ENCODE peak calls at places on chromosomes 12 and 14, in seven cellular contexts. G is endodermal cell; U is prostate gland; L is mesenchymal stem cell; O is right lobe of liver; S is CD8-positive, alpha-beta memory T cell; F is uterus. B is an unnamed sample. For H3K4me1 and H3K9me3, the result is how much of the 10 kb centered on the place peaks cover.

GRCh38 chr12:27779416-27779815 is 617 bp upstream of the KLHL42 start:
- DNase-seq in G (peak), U (peak), L (peak), O (no peak), S (no peak), F (peak), B (no peak)

GRCh38 chr12:46153267-46153872 is 115.5 kb downstream of the SLC38A1 start:
- DNase-seq in G (no peak), U (no peak), L (peak), O (no peak), S (no peak), F (no peak), B (no peak)

GRCh38 chr12:131726-132465 is 65.3 kb downstream of the IQSEC3 start:
- DNase-seq in G (no peak), U (no peak), L (no peak), O (no peak), S (no peak), F (no peak), B (no peak)

GRCh38 chr12:20493924-20494323 is 125.6 kb downstream of the PDE3A start:
- DNase-seq in G (no peak), U (no peak), L (no peak), O (no peak), S (no peak), F (no peak), B (no peak)

GRCh38 chr12:50961708-50962107 is 9.4 kb downstream of the HIGD1C start:
- DNase-seq in G (no peak), U (no peak), L (peak), O (no peak), S (no peak), F (no peak), B (no peak)

GRCh38 chr12:26845984-26846383 is 13.0 kb upstream of the ITPR2 start:
- DNase-seq in G (no peak), U (no peak), L (peak), O (no peak), S (no peak), F (peak), B (no peak)

GRCh38 chr14:104442611-104443390 is 136.8 kb upstream of the C14orf180 start:
- DNase-seq in G (peak), U (peak), L (no peak), O (no peak), S (no peak), F (no peak), B (peak)

GRCh38 chr14:87690076-87690661 is 302.8 kb downstream of the GALC start:
- DNase-seq in G (peak), U (no peak), L (no peak), O (no peak), S (no peak), F (no peak), B (no peak)

GRCh38 chr12:44247588-44247987 is 411.7 kb downstream of the TMEM117 start:
- DNase-seq in G (peak), U (no peak), L (no peak), O (no peak), S (no peak), F (no peak), B (no peak)

GRCh38 chr12:99053599-99054362 is 408.7 kb downstream of the APAF1 start:
- DNase-seq in G (no peak), U (no peak), L (no peak), O (no peak), S (no peak), F (no peak), B (no peak)

GRCh38 chr12:13613297-13613696 is 368.1 kb downstream of the GRIN2B start:
- DNase-seq in G (peak), U (no peak), L (no peak), O (no peak), S (no peak), F (no peak), B (no peak)

GRCh38 chr14:61152851-61153364 is 128.2 kb downstream of the TMEM30B start:
- DNase-seq in G (no peak), U (no peak), L (no peak), O (no peak), S (no peak), F (no peak), B (no peak)

GRCh38 chr14:52563120-52563519 is 10.5 kb downstream of the GPR137C start:
- DNase-seq in G (no peak), U (no peak), L (peak), O (no peak), S (no peak), F (no peak), B (no peak)

GRCh38 chr14:96109956-96110355 is 70.8 kb downstream of the C14orf132 start:
- DNase-seq in G (no peak), U (no peak), L (no peak), O (no peak), S (no peak), F (no peak), B (no peak)

GRCh38 chr14:57390037-57390805 is at the start of gene NAA30:
- DNase-seq in G (peak), U (peak), L (peak), O (peak), S (peak), F (peak), B (peak)

GRCh38 chr14:52767058-52767833 is 24.2 kb downstream of the GNPNAT1 start:
- DNase-seq in G (no peak), U (no peak), L (no peak), O (no peak), S (no peak), F (no peak), B (no peak)

GRCh38 chr14:100545359-100545758 is 41.9 kb downstream of the BEGAIN start:
- DNase-seq in G (no peak), U (no peak), L (no peak), O (no peak), S (no peak), F (no peak), B (no peak)
- H3K4me1 ChIP-seq in G (under half), U (under half), L (under half), O (under half), S (under half), F (under half), B (under half)

DNA sequence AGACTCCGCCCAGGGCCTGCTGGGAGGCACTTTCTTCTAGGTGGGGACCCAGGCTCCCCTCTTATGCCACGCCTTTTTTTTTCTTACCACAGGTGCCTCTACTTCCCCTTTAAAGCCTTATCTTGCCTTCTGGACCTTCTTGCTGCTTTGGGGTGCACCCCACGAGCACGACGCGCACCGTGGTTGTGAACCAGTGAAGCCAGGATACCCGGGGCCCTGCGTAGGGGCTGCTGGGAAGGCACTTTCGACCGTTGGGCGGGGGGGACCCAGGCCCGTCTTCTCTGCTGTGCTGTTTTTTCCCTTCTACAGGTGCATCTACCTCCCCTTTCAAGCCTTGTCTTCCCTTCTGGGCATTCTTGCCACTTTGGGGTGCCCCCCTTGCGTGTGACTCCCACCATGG is 305.4 kb downstream of the ALG10 start:
- DNase-seq in G (no peak), U (no peak), L (no peak), O (no peak), S (no peak), F (no peak), B (no peak)
- H3K9me3 ChIP-seq in G (half or more), U (under half), L (under half), O (under half), S (under half), F (under half), B (under half)

GRCh38 chr12:52141306-52141705 is 50.5 kb downstream of the KRT80 start:
- DNase-seq in G (peak), U (no peak), L (no peak), O (no peak), S (peak), F (no peak), B (no peak)
- H3K4me1 ChIP-seq in G (under half), U (under half), L (under half), O (under half), S (under half), F (under half), B (under half)

GRCh38 chr12:34406228-34406995 is 384.1 kb downstream of the ALG10 start:
- DNase-seq in G (peak), U (no peak), L (no peak), O (peak), S (peak), F (peak), B (no peak)

GRCh38 chr12:34404377-34405285 is 382.3 kb downstream of the ALG10 start:
- DNase-seq in G (peak), U (peak), L (no peak), O (peak), S (peak), F (peak), B (peak)

GRCh38 chr12:34406996-34407300 is 384.7 kb downstream of the ALG10 start:
- DNase-seq in G (no peak), U (no peak), L (no peak), O (peak), S (peak), F (peak), B (no peak)

GRCh38 chr12:34405286-34406227 is 383.3 kb downstream of the ALG10 start:
- DNase-seq in G (peak), U (peak), L (no peak), O (peak), S (peak), F (peak), B (peak)

DNA sequence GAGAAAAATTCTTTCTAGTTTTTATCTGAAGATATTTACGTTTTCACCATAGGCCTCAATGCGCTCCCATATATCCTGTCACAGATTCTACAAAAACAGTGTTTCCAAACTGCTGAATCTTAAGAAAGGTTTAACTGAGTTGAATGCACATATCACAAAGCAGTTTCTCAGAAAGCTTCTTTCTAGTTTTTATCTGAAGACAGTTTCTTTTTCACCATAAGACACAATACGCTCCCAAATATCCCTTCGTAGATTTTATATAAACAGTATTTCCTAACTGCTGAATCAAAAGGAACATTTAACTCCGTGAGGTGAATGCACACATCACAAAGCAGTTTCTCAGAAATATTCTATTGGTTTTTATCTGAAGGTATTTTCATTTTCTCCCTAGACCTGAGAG is 385.5 kb downstream of the ALG10 start:
- DNase-seq in G (no peak), U (no peak), L (no peak), O (no peak), S (no peak), F (no peak), B (no peak)
- H3K9me3 ChIP-seq in G (half or more), U (under half), L (half or more), O (under half), S (under half), F (under half), B (under half)

GRCh38 chr12:109458771-109459208 is 18.3 kb downstream of the KCTD10 start:
- DNase-seq in G (peak), U (no peak), L (peak), O (no peak), S (no peak), F (no peak), B (no peak)
- H3K4me1 ChIP-seq in G (under half), U (under half), L (under half), O (under half), S (under half), F (under half), B (half or more)

DNA sequence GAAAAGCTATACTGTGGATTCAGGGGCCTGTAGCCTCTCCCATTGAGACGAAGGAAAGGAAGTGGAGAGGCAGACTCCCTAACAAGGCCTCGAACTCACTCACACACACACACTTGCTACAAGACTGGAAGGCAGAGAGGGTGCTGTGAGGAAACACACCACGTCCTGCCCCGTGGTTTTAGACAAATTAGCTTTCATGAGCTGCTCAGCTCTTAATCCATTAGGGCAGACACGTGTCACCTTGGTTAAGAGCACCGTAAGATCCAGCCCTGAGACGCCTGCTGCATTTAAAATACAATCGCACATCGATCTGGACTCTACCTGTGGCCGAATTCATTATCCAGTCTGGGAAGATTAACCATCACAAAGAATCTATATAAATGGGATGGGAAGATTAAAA is 72.0 kb downstream of the RIMBP2 start:
- DNase-seq in G (no peak), U (no peak), L (no peak), O (no peak), S (no peak), F (no peak), B (no peak)
- H3K9me3 ChIP-seq in G (under half), U (under half), L (under half), O (under half), S (under half), F (under half), B (under half)

GRCh38 chr12:70809887-70810286 is 110.7 kb downstream of the PTPRR start:
- DNase-seq in G (no peak), U (no peak), L (no peak), O (no peak), S (no peak), F (no peak), B (no peak)
- H3K4me1 ChIP-seq in G (under half), U (under half), L (under half), O (under half), S (under half), F (under half), B (under half)

DNA sequence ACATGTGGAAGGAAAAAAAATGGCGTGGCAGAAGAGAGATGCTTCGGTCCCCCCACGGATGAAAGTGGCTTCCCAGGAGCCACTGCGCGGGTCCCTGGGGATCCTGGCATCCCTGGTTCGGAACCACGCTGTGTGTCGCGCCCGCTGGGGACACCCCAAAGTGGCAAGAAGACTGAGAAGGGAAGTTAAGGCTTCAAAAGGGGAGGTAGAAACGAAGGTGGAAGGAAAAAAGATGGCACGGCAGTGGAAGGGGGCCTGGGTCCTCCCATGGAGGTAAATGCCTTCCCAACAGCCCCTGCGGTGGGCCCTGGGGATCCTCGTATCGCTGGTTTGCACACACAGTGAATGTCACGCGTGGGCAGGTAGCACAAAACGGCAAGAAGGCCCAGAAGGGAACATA is 281.7 kb downstream of the ALG10 start:
- DNase-seq in G (no peak), U (no peak), L (no peak), O (no peak), S (no peak), F (no peak), B (no peak)
- H3K9me3 ChIP-seq in G (half or more), U (under half), L (under half), O (under half), S (under half), F (under half), B (under half)